ENCODE peak calls at places on chromosomes 16 and 17, in ten cellular contexts. One of them, this sample, is unnamed. For H3K9me3, the result is how much of the 10 kb centered on the place peaks cover.

GRCh38 chr16:71659471-71659870 is 33.5 kb downstream of the MARVELD3 start:
- DNase-seq in neural progenitor cell: no peak
- DNase-seq in GM23248: no peak
- DNase-seq in heart left ventricle: no peak
- DNase-seq in A549: no peak
- DNase-seq in ovary: no peak
- DNase-seq in gastrocnemius medialis: no peak
- DNase-seq in sigmoid colon: no peak
- DNase-seq in IMR-90: no peak
- DNase-seq in heart right ventricle: no peak
- DNase-seq in this sample: no peak

GRCh38 chr16:1331712-1332617 is 1.5 kb upstream of the BAIAP3 start:
- DNase-seq in neural progenitor cell: peak
- DNase-seq in GM23248: peak
- DNase-seq in heart left ventricle: peak
- DNase-seq in A549: peak
- DNase-seq in ovary: peak
- DNase-seq in gastrocnemius medialis: peak
- DNase-seq in sigmoid colon: peak
- DNase-seq in IMR-90: peak
- DNase-seq in heart right ventricle: peak
- DNase-seq in this sample: peak

GRCh38 chr16:70694088-70694487 is 8.2 kb upstream of the MTSS2 start:
- DNase-seq in neural progenitor cell: peak
- DNase-seq in GM23248: peak
- DNase-seq in heart left ventricle: no peak
- DNase-seq in A549: peak
- DNase-seq in ovary: no peak
- DNase-seq in gastrocnemius medialis: peak
- DNase-seq in sigmoid colon: no peak
- DNase-seq in IMR-90: peak
- DNase-seq in heart right ventricle: no peak
- DNase-seq in this sample: no peak

GRCh38 chr17:41811549-41812175 is at the start of gene P3H4:
- DNase-seq in neural progenitor cell: peak
- DNase-seq in GM23248: peak
- DNase-seq in heart left ventricle: peak
- DNase-seq in A549: peak
- DNase-seq in ovary: peak
- DNase-seq in gastrocnemius medialis: peak
- DNase-seq in sigmoid colon: peak
- DNase-seq in IMR-90: peak
- DNase-seq in heart right ventricle: peak
- DNase-seq in this sample: peak

GRCh38 chr17:78617371-78618061 is 40.3 kb upstream of the DNAH17 start:
- DNase-seq in neural progenitor cell: no peak
- DNase-seq in GM23248: no peak
- DNase-seq in heart left ventricle: no peak
- DNase-seq in A549: no peak
- DNase-seq in ovary: no peak
- DNase-seq in gastrocnemius medialis: peak
- DNase-seq in sigmoid colon: no peak
- DNase-seq in IMR-90: no peak
- DNase-seq in heart right ventricle: no peak
- DNase-seq in this sample: no peak

GRCh38 chr16:72247821-72248253 is 75.9 kb upstream of the PMFBP1 start:
- DNase-seq in neural progenitor cell: no peak
- DNase-seq in GM23248: peak
- DNase-seq in heart left ventricle: no peak
- DNase-seq in A549: no peak
- DNase-seq in ovary: peak
- DNase-seq in gastrocnemius medialis: no peak
- DNase-seq in sigmoid colon: peak
- DNase-seq in IMR-90: peak
- DNase-seq in heart right ventricle: no peak
- DNase-seq in this sample: no peak

GRCh38 chr17:39674702-39675389 is 6.6 kb downstream of the PNMT start:
- DNase-seq in neural progenitor cell: no peak
- DNase-seq in GM23248: no peak
- DNase-seq in heart left ventricle: peak
- DNase-seq in A549: peak
- DNase-seq in ovary: no peak
- DNase-seq in gastrocnemius medialis: no peak
- DNase-seq in sigmoid colon: no peak
- DNase-seq in IMR-90: no peak
- DNase-seq in heart right ventricle: peak
- DNase-seq in this sample: peak

GRCh38 chr17:72618018-72618509 is 474.4 kb downstream of the SLC39A11 start:
- DNase-seq in neural progenitor cell: peak
- DNase-seq in GM23248: peak
- DNase-seq in heart left ventricle: no peak
- DNase-seq in A549: peak
- DNase-seq in ovary: no peak
- DNase-seq in gastrocnemius medialis: no peak
- DNase-seq in sigmoid colon: no peak
- DNase-seq in IMR-90: no peak
- DNase-seq in heart right ventricle: no peak
- DNase-seq in this sample: no peak

DNA sequence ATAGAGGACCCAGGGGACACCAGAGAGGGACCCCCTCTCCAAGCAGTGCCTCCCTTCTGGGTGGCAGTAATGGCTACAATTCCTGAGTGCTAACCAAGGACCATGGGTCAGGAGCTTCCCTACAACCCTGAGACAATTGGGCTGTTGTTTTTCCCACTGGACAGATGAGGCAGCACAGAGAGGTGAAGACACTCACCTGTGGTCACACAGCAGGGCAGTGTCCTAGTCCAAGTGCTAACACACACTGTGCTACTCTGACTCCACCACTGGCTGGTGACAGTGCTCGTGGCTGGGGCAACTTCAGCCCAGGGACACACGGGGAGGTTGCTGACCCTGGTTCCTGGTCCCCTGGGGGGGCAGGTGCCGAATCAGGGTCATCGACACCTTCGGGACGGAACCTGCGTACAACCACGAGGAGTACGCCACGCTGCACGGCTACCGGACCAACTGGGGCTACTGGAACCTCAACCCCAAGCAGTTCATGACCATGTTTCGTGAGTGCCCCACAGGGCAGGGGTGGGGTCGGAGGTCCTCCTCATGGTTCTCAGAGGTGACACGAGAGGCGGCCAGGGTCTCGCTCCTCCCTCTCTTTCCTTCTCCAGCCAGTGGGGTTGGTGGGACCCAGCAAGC is 58.1 kb downstream of the MGAT5B start:
- DNase-seq in neural progenitor cell: no peak
- DNase-seq in GM23248: no peak
- DNase-seq in heart left ventricle: no peak
- DNase-seq in A549: no peak
- DNase-seq in ovary: no peak
- DNase-seq in gastrocnemius medialis: no peak
- DNase-seq in sigmoid colon: no peak
- DNase-seq in IMR-90: no peak
- DNase-seq in heart right ventricle: no peak
- DNase-seq in this sample: no peak
- H3K4me3 ChIP-seq in neural progenitor cell: no peak
- H3K4me3 ChIP-seq in GM23248: no peak
- H3K4me3 ChIP-seq in heart left ventricle: no peak
- H3K4me3 ChIP-seq in A549: no peak
- H3K4me3 ChIP-seq in ovary: no peak
- H3K4me3 ChIP-seq in gastrocnemius medialis: no peak
- H3K4me3 ChIP-seq in sigmoid colon: no peak
- H3K4me3 ChIP-seq in IMR-90: no peak
- H3K4me3 ChIP-seq in heart right ventricle: no peak
- H3K4me3 ChIP-seq in this sample: no peak

DNA sequence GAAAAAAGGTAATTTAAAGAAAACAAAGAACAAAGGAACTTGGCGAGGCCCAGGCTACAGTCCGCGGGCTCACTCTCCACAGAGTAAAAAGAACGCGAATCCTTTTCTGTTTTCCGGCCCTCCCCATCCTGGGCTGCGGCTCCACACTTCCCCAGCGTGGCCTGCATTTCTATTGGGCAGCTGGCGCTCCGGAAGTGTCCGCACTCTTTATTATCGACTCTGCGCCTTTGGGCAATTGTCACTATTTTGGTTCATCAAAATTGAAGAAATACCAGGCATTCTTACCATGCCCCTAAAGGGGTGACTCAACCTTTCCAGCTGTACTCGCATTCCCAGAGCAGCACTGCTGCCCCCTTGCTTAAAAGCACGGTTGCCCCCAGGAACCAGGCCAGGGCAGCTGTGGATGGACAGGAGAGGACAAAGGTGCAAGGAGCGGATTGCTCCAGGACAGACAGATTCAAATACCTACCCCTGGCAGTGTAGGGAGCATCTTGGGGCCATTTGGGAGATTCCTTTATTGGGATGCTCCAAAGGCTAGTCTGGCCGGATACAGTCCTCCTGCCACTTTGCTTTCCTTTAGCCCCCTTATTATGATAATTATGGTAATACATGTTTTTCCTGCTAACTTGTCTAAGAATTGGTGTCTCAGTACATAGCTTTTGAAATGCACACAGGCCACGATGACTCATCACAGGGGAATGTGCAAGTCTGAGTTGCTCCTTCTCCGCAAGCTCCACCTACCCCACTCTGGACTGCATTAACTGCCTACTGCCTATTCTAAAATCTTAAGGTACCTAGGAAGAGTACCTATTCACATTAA is 985 bp upstream of the SLFN12 start:
- DNase-seq in neural progenitor cell: peak
- DNase-seq in GM23248: peak
- DNase-seq in heart left ventricle: peak
- DNase-seq in A549: peak
- DNase-seq in ovary: peak
- DNase-seq in gastrocnemius medialis: peak
- DNase-seq in sigmoid colon: peak
- DNase-seq in IMR-90: peak
- DNase-seq in heart right ventricle: peak
- DNase-seq in this sample: peak
- H3K27ac ChIP-seq in neural progenitor cell: no peak
- H3K27ac ChIP-seq in GM23248: peak
- H3K27ac ChIP-seq in heart left ventricle: peak
- H3K27ac ChIP-seq in A549: peak
- H3K27ac ChIP-seq in ovary: peak
- H3K27ac ChIP-seq in gastrocnemius medialis: peak
- H3K27ac ChIP-seq in sigmoid colon: peak
- H3K27ac ChIP-seq in IMR-90: peak
- H3K27ac ChIP-seq in heart right ventricle: peak
- H3K27ac ChIP-seq in this sample: peak

GRCh38 chr16:68564367-68564985 is 25.4 kb downstream of the ZFP90 start:
- DNase-seq in neural progenitor cell: peak
- DNase-seq in GM23248: peak
- DNase-seq in heart left ventricle: no peak
- DNase-seq in A549: peak
- DNase-seq in ovary: no peak
- DNase-seq in gastrocnemius medialis: no peak
- DNase-seq in sigmoid colon: no peak
- DNase-seq in IMR-90: peak
- DNase-seq in heart right ventricle: no peak
- DNase-seq in this sample: no peak

DNA sequence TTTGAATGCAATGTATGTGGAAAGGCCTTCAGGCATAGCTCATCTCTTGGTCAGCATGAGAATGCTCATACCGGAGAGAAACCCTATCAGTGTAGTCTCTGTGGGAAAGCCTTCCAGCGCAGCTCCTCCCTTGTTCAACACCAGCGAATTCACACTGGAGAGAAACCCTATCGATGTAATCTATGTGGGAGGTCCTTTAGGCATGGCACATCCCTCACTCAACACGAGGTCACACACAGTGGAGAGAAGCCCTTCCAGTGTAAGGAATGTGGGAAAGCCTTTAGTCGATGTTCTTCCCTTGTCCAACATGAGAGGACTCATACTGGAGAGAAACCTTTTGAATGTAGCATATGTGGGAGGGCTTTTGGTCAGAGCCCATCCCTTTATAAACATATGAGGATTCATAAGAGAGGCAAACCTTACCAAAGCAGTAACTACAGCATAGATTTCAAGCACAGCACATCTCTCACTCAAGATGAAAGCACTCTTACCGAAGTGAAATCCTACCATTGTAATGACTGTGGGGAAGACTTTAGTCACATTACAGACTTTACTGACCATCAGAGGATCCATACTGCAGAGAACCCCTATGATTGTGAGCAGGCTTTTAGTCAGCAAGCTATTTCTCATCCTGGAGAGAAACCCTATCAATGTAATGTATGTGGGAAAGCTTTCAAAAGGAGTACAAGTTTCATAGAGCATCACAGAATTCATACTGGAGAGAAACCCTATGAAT is 24.7 kb downstream of the ZFP90 start:
- DNase-seq in neural progenitor cell: no peak
- DNase-seq in GM23248: peak
- DNase-seq in heart left ventricle: no peak
- DNase-seq in A549: peak
- DNase-seq in ovary: no peak
- DNase-seq in gastrocnemius medialis: no peak
- DNase-seq in sigmoid colon: no peak
- DNase-seq in IMR-90: no peak
- DNase-seq in heart right ventricle: no peak
- DNase-seq in this sample: no peak
- H3K9me3 ChIP-seq in neural progenitor cell: half or more
- H3K9me3 ChIP-seq in GM23248: under half
- H3K9me3 ChIP-seq in heart left ventricle: half or more
- H3K9me3 ChIP-seq in A549: half or more
- H3K9me3 ChIP-seq in ovary: under half
- H3K9me3 ChIP-seq in gastrocnemius medialis: half or more
- H3K9me3 ChIP-seq in sigmoid colon: half or more
- H3K9me3 ChIP-seq in IMR-90: half or more
- H3K9me3 ChIP-seq in heart right ventricle: half or more
- H3K9me3 ChIP-seq in this sample: half or more

GRCh38 chr17:979539-980405 is at the start of gene NXN:
- DNase-seq in neural progenitor cell: peak
- DNase-seq in GM23248: peak
- DNase-seq in heart left ventricle: peak
- DNase-seq in A549: peak
- DNase-seq in ovary: peak
- DNase-seq in gastrocnemius medialis: peak
- DNase-seq in sigmoid colon: peak
- DNase-seq in IMR-90: peak
- DNase-seq in heart right ventricle: peak
- DNase-seq in this sample: peak

GRCh38 chr17:978110-979093 is 1.2 kb downstream of the NXN start:
- DNase-seq in neural progenitor cell: peak
- DNase-seq in GM23248: peak
- DNase-seq in heart left ventricle: peak
- DNase-seq in A549: no peak
- DNase-seq in ovary: peak
- DNase-seq in gastrocnemius medialis: no peak
- DNase-seq in sigmoid colon: peak
- DNase-seq in IMR-90: peak
- DNase-seq in heart right ventricle: peak
- DNase-seq in this sample: peak

GRCh38 chr17:981292-981658 is 1.7 kb upstream of the NXN start:
- DNase-seq in neural progenitor cell: no peak
- DNase-seq in GM23248: no peak
- DNase-seq in heart left ventricle: no peak
- DNase-seq in A549: no peak
- DNase-seq in ovary: no peak
- DNase-seq in gastrocnemius medialis: no peak
- DNase-seq in sigmoid colon: no peak
- DNase-seq in IMR-90: no peak
- DNase-seq in heart right ventricle: no peak
- DNase-seq in this sample: no peak

GRCh38 chr17:979211-979538 is 401 bp downstream of the NXN start:
- DNase-seq in neural progenitor cell: no peak
- DNase-seq in GM23248: no peak
- DNase-seq in heart left ventricle: no peak
- DNase-seq in A549: no peak
- DNase-seq in ovary: no peak
- DNase-seq in gastrocnemius medialis: peak
- DNase-seq in sigmoid colon: peak
- DNase-seq in IMR-90: no peak
- DNase-seq in heart right ventricle: no peak
- DNase-seq in this sample: no peak

DNA sequence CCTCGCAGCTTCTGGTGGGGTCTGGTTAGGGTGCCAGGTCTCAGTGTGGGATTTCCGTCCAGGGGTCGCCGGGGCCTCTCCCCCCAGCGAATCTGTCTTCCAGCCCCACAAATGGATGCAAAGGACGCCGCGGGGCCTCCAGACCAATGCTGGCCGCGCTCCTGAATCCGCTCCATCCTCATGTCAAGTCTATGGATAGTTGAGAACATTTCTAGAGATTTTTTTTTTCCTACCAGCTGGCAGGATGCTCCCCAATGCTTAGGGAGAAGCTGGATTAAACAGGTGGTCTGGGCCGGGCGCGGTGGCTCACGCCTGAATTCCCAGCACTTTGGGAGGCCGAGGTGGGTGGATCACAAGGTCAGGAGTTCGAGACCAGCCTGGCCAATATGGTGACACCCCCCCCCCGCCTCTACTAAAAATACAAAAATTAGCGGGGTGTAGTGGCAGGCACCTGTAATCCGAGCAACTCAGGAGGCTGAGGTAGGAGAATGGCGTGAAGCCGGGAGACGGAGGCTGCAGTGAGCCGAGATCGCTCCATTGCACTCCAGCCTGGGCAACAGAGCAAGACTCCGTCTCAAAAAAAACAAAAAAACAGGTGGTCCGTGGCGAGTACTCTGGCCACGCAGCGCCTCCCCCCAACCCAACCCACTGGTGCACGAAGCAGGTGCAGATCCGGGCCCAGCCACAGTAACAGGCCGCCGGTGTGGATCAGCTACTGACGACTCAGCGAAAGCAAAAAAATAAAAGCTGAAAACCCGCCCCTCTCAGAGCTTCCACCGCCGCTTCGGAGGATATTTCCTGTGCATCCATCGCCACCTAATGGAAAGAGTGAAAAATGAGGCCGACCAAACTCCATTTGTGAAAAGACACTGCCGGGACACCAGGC is 1.1 kb upstream of the NXN start:
- DNase-seq in neural progenitor cell: peak
- DNase-seq in GM23248: peak
- DNase-seq in heart left ventricle: peak
- DNase-seq in A549: peak
- DNase-seq in ovary: peak
- DNase-seq in gastrocnemius medialis: peak
- DNase-seq in sigmoid colon: peak
- DNase-seq in IMR-90: peak
- DNase-seq in heart right ventricle: peak
- DNase-seq in this sample: peak
- H3K4me3 ChIP-seq in neural progenitor cell: peak
- H3K4me3 ChIP-seq in GM23248: peak
- H3K4me3 ChIP-seq in heart left ventricle: peak
- H3K4me3 ChIP-seq in A549: peak
- H3K4me3 ChIP-seq in ovary: peak
- H3K4me3 ChIP-seq in gastrocnemius medialis: peak
- H3K4me3 ChIP-seq in sigmoid colon: peak
- H3K4me3 ChIP-seq in IMR-90: peak
- H3K4me3 ChIP-seq in heart right ventricle: peak
- H3K4me3 ChIP-seq in this sample: peak